ENCODE peak calls at places on chromosome 16, in nine cellular contexts. K, B, V, F, S, J, D, U and H are unnamed samples. For H3K36me3, the result is how much of the 10 kb centered on the place peaks cover.

GRCh38 chr16:67268136-67268579 is 11.2 kb upstream of the PLEKHG4 start:
- DNase-seq in K (peak), B (peak), V (peak), F (no peak), S (peak), J (no peak), D (no peak), U (no peak), H (peak)

GRCh38 chr16:58582133-58582532 is 47.5 kb downstream of the CNOT1 start:
- DNase-seq in K (no peak), B (no peak), V (no peak), F (no peak), S (no peak), J (no peak), D (no peak), U (no peak), H (no peak)

GRCh38 chr16:65672960-65673359 is 551.1 kb upstream of the CDH11 start:
- DNase-seq in K (no peak), B (no peak), V (peak), F (no peak), S (no peak), J (no peak), D (no peak), U (no peak), H (no peak)

GRCh38 chr16:31474173-31474714 is 2.3 kb downstream of the TGFB1I1 start:
- DNase-seq in K (no peak), B (no peak), V (no peak), F (no peak), S (peak), J (no peak), D (no peak), U (no peak), H (no peak)

GRCh38 chr16:23508589-23509440 is 1.5 kb downstream of the GGA2 start:
- DNase-seq in K (no peak), B (no peak), V (no peak), F (peak), S (peak), J (peak), D (no peak), U (no peak), H (peak)

GRCh38 chr16:78022347-78022746 is at the start of gene CLEC3A:
- DNase-seq in K (no peak), B (no peak), V (no peak), F (no peak), S (peak), J (no peak), D (no peak), U (no peak), H (no peak)

GRCh38 chr16:11379420-11379819 is 34.2 kb downstream of the RMI2 start:
- DNase-seq in K (peak), B (no peak), V (peak), F (peak), S (no peak), J (no peak), D (no peak), U (no peak), H (no peak)

GRCh38 chr16:66904428-66904845 is 14.2 kb downstream of the CDH16 start:
- DNase-seq in K (peak), B (no peak), V (no peak), F (no peak), S (no peak), J (no peak), D (no peak), U (peak), H (no peak)

GRCh38 chr16:52786105-52786504 is 239.2 kb upstream of the TOX3 start:
- DNase-seq in K (no peak), B (no peak), V (no peak), F (no peak), S (no peak), J (no peak), D (no peak), U (no peak), H (no peak)

GRCh38 chr16:20866792-20867191 is 33.4 kb downstream of the DCUN1D3 start:
- DNase-seq in K (no peak), B (no peak), V (no peak), F (no peak), S (no peak), J (no peak), D (no peak), U (no peak), H (peak)

GRCh38 chr16:67930191-67930590 is 1.5 kb downstream of the CTRL start:
- DNase-seq in K (no peak), B (no peak), V (no peak), F (no peak), S (no peak), J (no peak), D (no peak), U (no peak), H (no peak)

GRCh38 chr16:17757808-17758207 is 287.0 kb upstream of the XYLT1 start:
- DNase-seq in K (no peak), B (no peak), V (no peak), F (no peak), S (no peak), J (no peak), D (no peak), U (no peak), H (no peak)

GRCh38 chr16:56673916-56674315 is 4.3 kb downstream of the MT1H start:
- DNase-seq in K (no peak), B (no peak), V (peak), F (peak), S (peak), J (peak), D (peak), U (no peak), H (peak)

GRCh38 chr16:54657058-54657708 is 273.5 kb upstream of the IRX5 start:
- DNase-seq in K (no peak), B (peak), V (peak), F (no peak), S (peak), J (no peak), D (no peak), U (no peak), H (peak)

GRCh38 chr16:83706394-83706793 is 101.4 kb upstream of the HSBP1 start:
- DNase-seq in K (no peak), B (no peak), V (peak), F (no peak), S (peak), J (no peak), D (no peak), U (no peak), H (no peak)

GRCh38 chr16:27246439-27246838 is 22.1 kb downstream of the NSMCE1 start:
- DNase-seq in K (peak), B (no peak), V (no peak), F (no peak), S (no peak), J (no peak), D (no peak), U (no peak), H (no peak)

GRCh38 chr16:69273009-69273408 is 38.1 kb upstream of the VPS4A start:
- DNase-seq in K (no peak), B (no peak), V (no peak), F (no peak), S (peak), J (no peak), D (no peak), U (no peak), H (no peak)

GRCh38 chr16:19135896-19136438 is 22.2 kb downstream of the ITPRIPL2 start:
- DNase-seq in K (no peak), B (no peak), V (peak), F (peak), S (no peak), J (no peak), D (no peak), U (no peak), H (peak)

GRCh38 chr16:10332301-10332700 is 53.6 kb upstream of the ATF7IP2 start:
- DNase-seq in K (no peak), B (no peak), V (no peak), F (no peak), S (no peak), J (no peak), D (no peak), U (no peak), H (no peak)

GRCh38 chr16:85185701-85186100 is 73.4 kb upstream of the CIBAR2 start:
- DNase-seq in K (no peak), B (no peak), V (no peak), F (no peak), S (no peak), J (no peak), D (no peak), U (no peak), H (no peak)
- H3K4me3 ChIP-seq in K (no peak), B (no peak), V (no peak), F (no peak), S (no peak), J (no peak), D (no peak), U (no peak), H (no peak)

DNA sequence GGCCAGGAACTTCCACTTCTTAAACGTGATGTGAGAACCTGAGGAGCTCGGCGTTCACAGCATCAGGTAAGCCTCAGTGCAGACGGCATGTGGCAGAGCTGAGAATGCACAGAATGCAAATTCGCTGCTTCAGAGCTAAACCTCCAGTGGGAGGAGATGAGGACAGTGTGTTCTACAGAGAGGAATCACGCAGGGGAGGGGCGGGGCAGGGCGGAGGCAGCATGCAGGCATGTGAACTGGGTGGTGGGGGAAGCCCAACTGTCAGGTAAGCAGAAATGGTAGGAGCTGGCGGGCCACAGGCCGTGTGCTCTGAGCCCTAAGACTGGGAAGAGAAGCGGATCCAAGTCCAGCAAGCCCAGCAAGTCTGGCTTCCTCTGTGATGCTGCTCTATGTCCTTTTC is 94.7 kb downstream of the ZNF778 start:
- DNase-seq in K (no peak), B (no peak), V (no peak), F (no peak), S (no peak), J (no peak), D (no peak), U (no peak), H (peak)
- H3K27ac ChIP-seq in K (no peak), B (no peak), V (no peak), F (no peak), S (no peak), J (no peak), D (no peak), U (no peak), H (no peak)

DNA sequence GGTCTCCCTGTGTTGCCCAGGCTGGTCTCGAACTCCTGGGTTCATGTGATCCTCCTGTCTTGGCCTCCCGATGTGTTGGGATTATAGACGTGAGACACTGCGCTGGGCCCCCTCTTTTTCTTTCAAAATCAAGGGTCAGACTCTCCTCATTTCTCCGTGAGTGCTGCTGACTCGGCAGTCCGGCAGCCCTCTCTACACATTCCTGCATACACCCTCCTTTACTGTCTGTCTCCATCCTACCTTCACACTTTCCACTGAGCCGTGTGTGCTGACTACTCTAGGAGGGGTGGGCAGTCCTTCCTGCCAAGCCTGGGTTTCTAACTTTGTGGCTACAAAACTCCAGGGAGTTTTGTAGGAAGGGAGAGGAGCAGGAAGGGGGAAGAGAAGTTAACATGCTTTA is 195.2 kb downstream of the PARN start:
- DNase-seq in K (no peak), B (no peak), V (no peak), F (no peak), S (no peak), J (no peak), D (no peak), U (no peak), H (no peak)
- H3K36me3 ChIP-seq in K (under half), B (under half), V (under half), F (under half), S (under half), J (under half), D (under half), U (under half), H (under half)

DNA sequence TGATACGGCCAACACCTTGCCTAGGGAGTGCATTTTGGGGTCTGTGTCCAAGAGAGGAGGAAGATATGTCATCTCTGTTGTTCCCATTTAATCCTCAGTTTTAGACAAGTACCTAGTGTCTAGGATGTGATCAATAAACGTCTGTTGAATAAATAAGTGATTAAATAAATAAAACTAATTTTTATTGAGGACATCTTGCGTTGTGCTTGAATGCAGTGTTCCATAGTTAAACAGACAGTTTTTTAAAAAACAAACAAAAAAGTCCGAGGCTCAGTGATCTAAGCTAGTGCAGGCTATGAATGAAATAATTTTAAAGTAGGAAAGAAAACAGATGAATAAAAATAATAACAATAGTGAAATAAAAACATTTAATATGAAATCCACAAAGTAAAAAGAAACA is 283.0 kb upstream of the MAF start:
- DNase-seq in K (no peak), B (no peak), V (no peak), F (no peak), S (no peak), J (no peak), D (no peak), U (no peak), H (no peak)
- H3K4me3 ChIP-seq in K (no peak), B (no peak), V (no peak), F (no peak), S (no peak), J (no peak), D (no peak), U (no peak), H (no peak)

DNA sequence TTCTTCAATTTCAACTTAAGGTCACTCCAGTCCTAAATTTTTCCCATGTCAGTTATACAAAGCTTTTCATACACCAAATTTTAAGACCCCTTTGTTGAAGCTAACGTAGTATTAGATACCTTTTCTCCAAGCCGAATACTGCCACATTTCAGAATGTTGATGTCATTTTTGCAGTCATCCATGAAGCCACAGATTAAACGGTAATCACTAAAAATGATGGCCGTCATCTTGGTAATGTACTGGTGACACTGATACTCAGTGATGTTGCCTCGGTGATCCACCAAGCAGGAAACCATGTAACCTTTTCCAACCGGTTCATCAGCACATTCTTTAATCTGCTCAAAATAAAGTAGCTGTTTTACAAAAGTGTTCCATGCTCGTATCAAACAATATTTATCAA is 82.1 kb upstream of the CLEC18B start:
- DNase-seq in K (no peak), B (no peak), V (no peak), F (no peak), S (no peak), J (no peak), D (no peak), U (no peak), H (no peak)
- H3K27ac ChIP-seq in K (no peak), B (no peak), V (no peak), F (no peak), S (peak), J (no peak), D (peak), U (no peak), H (no peak)

GRCh38 chr16:1645914-1646525 is 32.1 kb upstream of the JPT2 start:
- DNase-seq in K (no peak), B (no peak), V (peak), F (no peak), S (peak), J (no peak), D (no peak), U (no peak), H (no peak)
- H3K36me3 ChIP-seq in K (under half), B (under half), V (under half), F (under half), S (half or more), J (half or more), D (under half), U (under half), H (under half)

DNA sequence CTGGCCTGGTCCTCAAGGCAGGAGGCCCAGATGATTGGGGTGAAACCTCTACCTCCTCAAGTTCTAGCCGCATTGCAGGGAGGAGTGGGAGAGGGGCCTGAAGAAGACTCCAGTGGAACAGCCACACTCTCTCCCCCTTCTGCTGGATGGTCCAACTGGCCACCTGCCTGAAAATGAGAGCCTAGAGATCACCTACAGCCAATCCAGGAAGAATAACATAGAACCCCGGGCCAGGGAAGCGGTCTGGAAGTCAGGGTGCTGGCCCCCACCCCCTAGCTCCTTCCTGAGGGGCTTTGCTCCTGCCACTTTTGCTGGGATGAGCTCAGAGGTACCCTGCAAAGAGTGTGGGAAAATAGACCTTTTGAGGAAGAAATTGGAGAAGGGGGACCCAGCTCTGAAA is 1.8 kb downstream of the SLC6A2 start:
- DNase-seq in K (no peak), B (no peak), V (no peak), F (no peak), S (no peak), J (no peak), D (no peak), U (no peak), H (no peak)
- H3K4me3 ChIP-seq in K (no peak), B (no peak), V (no peak), F (no peak), S (no peak), J (no peak), D (no peak), U (no peak), H (no peak)

GRCh38 chr16:89565256-89565505 is 4.7 kb downstream of the RPL13 start:
- DNase-seq in K (no peak), B (no peak), V (no peak), F (no peak), S (no peak), J (no peak), D (no peak), U (peak), H (no peak)
- H3K27ac ChIP-seq in K (no peak), B (peak), V (no peak), F (no peak), S (no peak), J (peak), D (peak), U (no peak), H (peak)